ENCODE peak calls at places on chromosomes 5 and 9, in five cellular contexts. Y is HepG2, L is SK-N-SH, X is GM12878, B is GM12891. M is an unnamed sample.

GRCh38 chr5:142244440-142244839 is 80.4 kb downstream of the SPRY4 start:
- DNase-seq in Y (no peak), L (no peak), X (no peak), B (no peak), M (no peak)

GRCh38 chr9:19998153-19998552 is 209.3 kb upstream of the SLC24A2 start:
- DNase-seq in Y (no peak), L (no peak), X (peak; percentile 19), B (no peak), M (no peak)

GRCh38 chr9:93081931-93082330 is 14.1 kb upstream of the CARD19 start:
- DNase-seq in Y (no peak), L (no peak), X (no peak), B (no peak), M (no peak)

GRCh38 chr9:81082251-81082650 is 607.1 kb downstream of the TLE1 start:
- DNase-seq in Y (no peak), L (no peak), X (no peak), B (no peak), M (no peak)

GRCh38 chr5:78671609-78672008 is 23.0 kb upstream of the LHFPL2 start:
- DNase-seq in Y (peak; percentile 15), L (peak; percentile 50), X (no peak), B (no peak), M (no peak)

GRCh38 chr5:77778881-77779438 is 2.8 kb upstream of the TBCA start:
- DNase-seq in Y (no peak), L (no peak), X (no peak), B (no peak), M (no peak)

GRCh38 chr5:118968406-118968911 is 19.9 kb downstream of the DTWD2 start:
- DNase-seq in Y (peak; percentile 15), L (no peak), X (no peak), B (no peak), M (no peak)

GRCh38 chr9:24416136-24416535 is 129.6 kb downstream of the IZUMO3 start:
- DNase-seq in Y (no peak), L (no peak), X (no peak), B (no peak), M (no peak)

GRCh38 chr9:125854553-125855275 is 107.5 kb downstream of the PBX3 start:
- DNase-seq in Y (no peak), L (no peak), X (no peak), B (no peak), M (no peak)

GRCh38 chr9:70679845-70680244 is 265.4 kb upstream of the KLF9 start:
- DNase-seq in Y (no peak), L (no peak), X (no peak), B (no peak), M (no peak)

GRCh38 chr5:177447611-177448243 is 1.1 kb downstream of the PRR7 start:
- DNase-seq in Y (peak; percentile 91), L (peak; percentile 77), X (no peak), B (no peak), M (no peak)

GRCh38 chr5:119285070-119285916 is 70.5 kb upstream of the TNFAIP8 start:
- DNase-seq in Y (no peak), L (no peak), X (no peak), B (no peak), M (no peak)

GRCh38 chr5:149348463-149348862 is 3.2 kb downstream of the GRPEL2 start:
- DNase-seq in Y (no peak), L (no peak), X (no peak), B (no peak), M (no peak)

GRCh38 chr9:129412814-129413536 is 207.9 kb downstream of the C9orf50 start:
- DNase-seq in Y (no peak), L (peak; percentile 78), X (no peak), B (peak; percentile 59), M (no peak)

GRCh38 chr5:76608833-76609232 is 14.4 kb downstream of the F2RL2 start:
- DNase-seq in Y (no peak), L (no peak), X (no peak), B (no peak), M (no peak)

GRCh38 chr5:54103871-54104270 is 206.5 kb downstream of the ARL15 start:
- DNase-seq in Y (no peak), L (no peak), X (no peak), B (no peak), M (no peak)

GRCh38 chr9:23557691-23558090 is 268.3 kb downstream of the ELAVL2 start:
- DNase-seq in Y (no peak), L (no peak), X (no peak), B (no peak), M (no peak)

GRCh38 chr9:80285325-80285724 is 713.6 kb downstream of the TLE4 start:
- DNase-seq in Y (no peak), L (peak; percentile 1), X (no peak), B (no peak), M (no peak)

GRCh38 chr9:122121931-122122330 is 28.8 kb upstream of the TTLL11 start:
- DNase-seq in Y (no peak), L (no peak), X (no peak), B (no peak), M (no peak)

GRCh38 chr9:125761685-125762084 is 14.5 kb downstream of the PBX3 start:
- DNase-seq in Y (no peak), L (no peak), X (no peak), B (no peak), M (no peak)

GRCh38 chr9:2262809-2263510 is 247.8 kb downstream of the SMARCA2 start:
- DNase-seq in Y (no peak), L (no peak), X (no peak), B (no peak), M (no peak)

GRCh38 chr9:91896513-91897121 is 53.4 kb downstream of the ROR2 start:
- DNase-seq in Y (no peak), L (peak; percentile 84), X (no peak), B (no peak), M (no peak)

GRCh38 chr5:133482033-133482432 is 130.3 kb downstream of the FSTL4 start:
- DNase-seq in Y (no peak), L (no peak), X (no peak), B (no peak), M (no peak)

GRCh38 chr9:114156311-114156657 is 947 bp downstream of the COL27A1 start:
- DNase-seq in Y (no peak), L (no peak), X (no peak), B (no peak), M (no peak)

GRCh38 chr5:8320244-8320643 is 451.3 kb downstream of the MTRR start:
- DNase-seq in Y (no peak), L (no peak), X (no peak), B (no peak), M (no peak)
- TF ChIP-seq POLR2AphosphoS5 in Y (no peak), L (no peak), X (no peak), B (no peak), M (no peak)

GRCh38 chr5:82560546-82560945 is 282.4 kb upstream of the RPS23 start:
- DNase-seq in Y (no peak), L (no peak), X (no peak), B (no peak), M (no peak)
- TF ChIP-seq TAF1 in Y (no peak), L (no peak), X (no peak), B (no peak), M (no peak)

GRCh38 chr5:111635946-111636315 is 121.1 kb downstream of the NREP start:
- DNase-seq in Y (no peak), L (no peak), X (no peak), B (no peak), M (no peak)
- TF ChIP-seq POLR2AphosphoS5 in Y (no peak), L (no peak), X (no peak), B (no peak), M (no peak)

GRCh38 chr9:27373851-27374250 is 76.9 kb upstream of the EQTN start:
- DNase-seq in Y (no peak), L (no peak), X (no peak), B (no peak), M (no peak)
- TF ChIP-seq TAF1 in Y (no peak), L (no peak), X (no peak), B (no peak), M (no peak)

GRCh38 chr5:80566711-80567259 is 3.3 kb downstream of the ANKRD34B start:
- DNase-seq in Y (no peak), L (no peak), X (no peak), B (no peak), M (no peak)
- TF ChIP-seq POLR2AphosphoS5 in Y (no peak), L (no peak), X (no peak), B (no peak), M (no peak)

GRCh38 chr5:1051366-1051720 is 42.7 kb downstream of the NKD2 start:
- DNase-seq in Y (no peak), L (no peak), X (no peak), B (no peak), M (no peak)

GRCh38 chr5:1047332-1047965 is 38.8 kb downstream of the NKD2 start:
- DNase-seq in Y (no peak), L (no peak), X (no peak), B (no peak), M (no peak)

GRCh38 chr5:1048162-1048721 is 39.6 kb downstream of the NKD2 start:
- DNase-seq in Y (no peak), L (no peak), X (no peak), B (no peak), M (no peak)

GRCh38 chr5:1050449-1051365 is 42.1 kb downstream of the NKD2 start:
- DNase-seq in Y (no peak), L (peak; percentile 37), X (no peak), B (no peak), M (no peak)

DNA sequence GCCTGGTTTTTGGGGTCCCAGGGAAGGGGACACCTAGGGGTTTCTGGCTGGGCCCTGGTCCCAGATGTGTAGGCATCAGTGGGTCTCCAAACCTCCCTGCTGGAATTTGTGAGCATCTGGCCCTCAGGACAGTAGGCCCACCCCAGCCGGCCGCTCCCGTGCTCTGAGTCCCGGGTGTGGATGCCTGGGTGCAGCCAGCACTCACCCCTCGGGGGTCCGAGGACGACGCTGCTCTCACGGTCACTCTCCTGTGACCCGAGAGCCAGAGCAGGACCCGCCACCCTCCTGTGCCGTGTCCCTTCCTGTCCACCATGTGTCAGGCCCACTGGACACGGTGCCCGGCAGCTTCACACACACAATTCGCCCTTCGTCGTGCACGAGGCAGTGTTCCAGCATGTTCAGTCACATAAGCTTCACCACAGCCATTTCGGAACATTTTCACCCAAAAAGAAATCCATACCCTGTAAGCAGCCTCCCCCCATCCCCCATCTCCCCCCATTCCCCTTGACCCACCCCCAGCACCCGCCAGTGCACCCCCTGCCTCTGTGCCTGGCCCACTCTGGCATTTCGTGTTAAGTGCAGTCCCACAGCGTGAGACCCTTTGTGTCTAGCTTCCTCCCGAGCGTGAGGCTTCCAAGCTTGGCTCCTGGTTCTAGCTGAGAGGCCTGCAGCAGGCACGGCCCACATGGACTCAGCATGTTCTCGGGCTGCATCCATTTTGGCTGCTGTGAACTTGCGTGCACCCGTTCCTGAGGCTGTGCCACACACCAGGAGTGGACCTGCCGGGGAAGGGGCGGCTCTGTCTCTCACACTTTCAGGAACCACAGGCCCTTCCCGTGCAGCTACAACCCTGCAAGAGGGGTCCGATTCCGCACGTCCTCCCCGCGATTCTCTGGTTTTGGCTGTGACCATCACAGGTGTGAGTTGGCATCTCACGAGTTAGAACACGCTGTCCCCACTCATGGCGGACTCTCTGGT is 40.5 kb downstream of the NKD2 start:
- DNase-seq in Y (no peak), L (peak; percentile 9), X (no peak), B (no peak), M (no peak)
- TF ChIP-seq TAF1 in Y (no peak), L (no peak), X (no peak), B (no peak), M (no peak)

GRCh38 chr9:127955294-127956015 is 17.8 kb upstream of the DPM2 start:
- DNase-seq in Y (peak; percentile 93), L (peak; percentile 79), X (no peak), B (peak; percentile 82), M (peak; percentile 84)
- TF ChIP-seq POLR2AphosphoS5 in Y (no peak), L (no peak), X (no peak), B (no peak), M (no peak)

M was measured in GM12892.